ENCODE peak calls at places on chromosomes 4 and X, in ten cellular contexts. E, Y, V, S, U, K, O, T, X and L are unnamed samples.

GRCh38 chrX:8237718-8238117 is 66.7 kb upstream of the VCX2 start:
- DNase-seq in Y (no peak), E (no peak), V (no peak), O (no peak), S (no peak), T (no peak), K (no peak), U (no peak), X (no peak), L (no peak)

GRCh38 chrX:115650916-115651315 is 89.9 kb downstream of the PLS3 start:
- DNase-seq in K (peak), X (no peak), S (no peak), T (peak), O (no peak), U (no peak), V (peak), Y (no peak), E (peak), L (peak)

GRCh38 chrX:123869488-123869887 is 9.6 kb downstream of the XIAP start:
- DNase-seq in O (no peak), X (no peak), Y (no peak), U (no peak), S (no peak), V (no peak), K (peak), E (no peak), T (no peak), L (no peak)

GRCh38 chr4:152344001-152344400 is 191.9 kb downstream of the FBXW7 start:
- DNase-seq in O (no peak), V (no peak), X (no peak), S (no peak), T (no peak), K (no peak), E (no peak), U (no peak), Y (no peak), L (no peak)

GRCh38 chr4:7650606-7651400 is 216.1 kb upstream of the PSAPL1 start:
- DNase-seq in K (no peak), U (no peak), Y (no peak), O (peak), V (no peak), E (no peak), X (no peak), T (no peak), S (peak), L (peak)

GRCh38 chrX:29024813-29025342 is 437.6 kb downstream of the IL1RAPL1 start:
- DNase-seq in E (no peak), X (no peak), Y (no peak), K (no peak), O (no peak), T (no peak), V (no peak), S (no peak), U (no peak), L (no peak)

GRCh38 chrX:3371163-3371562 is 24.7 kb upstream of the MXRA5 start:
- DNase-seq in T (no peak), O (no peak), Y (no peak), X (no peak), K (no peak), V (no peak), S (no peak), U (no peak), E (no peak), L (no peak)

GRCh38 chr4:113483131-113483530 is 278.4 kb downstream of the CAMK2D start:
- DNase-seq in T (no peak), E (no peak), V (no peak), O (no peak), K (no peak), Y (no peak), U (no peak), S (no peak), X (no peak), L (no peak)

GRCh38 chr4:101451086-101451485 is 103.8 kb upstream of the PPP3CA start:
- DNase-seq in O (no peak), K (no peak), U (no peak), Y (no peak), S (no peak), E (no peak), V (no peak), T (no peak), X (no peak), L (no peak)

GRCh38 chr4:156672492-156672891 is 299.1 kb downstream of the PDGFC start:
- DNase-seq in V (no peak), K (peak), E (no peak), T (no peak), Y (no peak), X (no peak), O (no peak), S (no peak), U (no peak), L (no peak)

GRCh38 chrX:14073561-14073960 is 43.9 kb upstream of the GEMIN8 start:
- DNase-seq in T (no peak), S (no peak), V (no peak), Y (no peak), K (no peak), O (no peak), X (no peak), U (no peak), E (no peak), L (no peak)

GRCh38 chr4:57094482-57095223 is 15.5 kb downstream of the IGFBP7 start:
- DNase-seq in E (no peak), V (no peak), X (no peak), U (no peak), T (no peak), Y (no peak), O (no peak), K (peak), S (no peak), L (no peak)

GRCh38 chrX:153769158-153769864 is 5.3 kb downstream of the PLXNB3 start:
- DNase-seq in E (no peak), K (no peak), V (peak), O (no peak), Y (no peak), U (no peak), T (no peak), X (no peak), S (no peak), L (no peak)

GRCh38 chr4:134117785-134118184 is 83.8 kb downstream of the PABPC4L start:
- DNase-seq in U (no peak), E (no peak), T (no peak), Y (no peak), O (no peak), S (no peak), K (no peak), V (no peak), X (no peak), L (no peak)

GRCh38 chrX:110172215-110172614 is 145.7 kb downstream of the AMMECR1 start:
- DNase-seq in O (no peak), X (no peak), Y (no peak), S (no peak), T (no peak), V (no peak), U (no peak), K (no peak), E (no peak), L (no peak)

GRCh38 chr4:142274137-142274536 is 572.0 kb downstream of the INPP4B start:
- DNase-seq in O (no peak), V (no peak), T (no peak), U (no peak), X (no peak), Y (no peak), S (no peak), E (no peak), K (peak), L (no peak)

GRCh38 chr4:182928061-182928460 is 10.9 kb upstream of the DCTD start:
- DNase-seq in E (no peak), Y (no peak), T (no peak), S (no peak), V (no peak), O (no peak), X (no peak), K (no peak), U (no peak), L (peak)

GRCh38 chr4:2258091-2259035 is 3.5 kb downstream of the MXD4 start:
- DNase-seq in E (no peak), O (no peak), U (no peak), X (peak), Y (no peak), T (no peak), V (peak), S (peak), K (no peak), L (no peak)

GRCh38 chr4:118790544-118790943 is 45.4 kb downstream of the SEC24D start:
- DNase-seq in E (no peak), X (no peak), Y (no peak), S (no peak), T (peak), K (no peak), U (no peak), O (no peak), V (no peak), L (no peak)

GRCh38 chrX:129953881-129954280 is 28.6 kb upstream of the BCORL1 start:
- DNase-seq in U (no peak), Y (no peak), K (no peak), V (no peak), S (no peak), O (no peak), T (no peak), X (no peak), E (no peak), L (no peak)

GRCh38 chrX:115018040-115018647 is 728 bp upstream of the IL13RA2 start:
- DNase-seq in T (no peak), U (no peak), S (no peak), X (no peak), V (no peak), E (no peak), O (no peak), Y (no peak), K (no peak), L (no peak)

GRCh38 chrX:73922856-73923429 is 359.9 kb downstream of the CHIC1 start:
- DNase-seq in Y (no peak), T (no peak), E (no peak), K (peak), O (no peak), V (no peak), S (no peak), X (no peak), U (no peak), L (no peak)

GRCh38 chr4:172141025-172141424 is 327.8 kb downstream of the GALNTL6 start:
- DNase-seq in U (no peak), X (no peak), T (no peak), Y (no peak), V (no peak), O (no peak), K (no peak), E (no peak), S (no peak), L (no peak)

GRCh38 chr4:124079174-124079780 is 633.3 kb downstream of the ANKRD50 start:
- DNase-seq in E (no peak), T (no peak), U (no peak), Y (no peak), X (no peak), O (no peak), K (peak), S (no peak), V (no peak), L (no peak)

GRCh38 chrX:49840679-49841078 is 11.6 kb downstream of the PAGE4 start:
- DNase-seq in U (no peak), T (peak), S (peak), X (no peak), K (peak), Y (peak), V (peak), O (no peak), E (peak), L (peak)

GRCh38 chr4:127015616-127016015 is 617.1 kb upstream of the INTU start:
- DNase-seq in U (no peak), X (no peak), S (no peak), K (no peak), T (no peak), E (no peak), Y (no peak), V (no peak), O (no peak), L (no peak)

GRCh38 chr4:7813674-7814073 is 126.0 kb downstream of the AFAP1 start:
- DNase-seq in O (no peak), S (no peak), E (no peak), K (peak), U (no peak), Y (no peak), X (no peak), V (no peak), T (no peak), L (no peak)

GRCh38 chr4:48439988-48440387 is 43.2 kb upstream of the SLC10A4 start:
- DNase-seq in E (no peak), O (no peak), Y (no peak), U (no peak), V (no peak), S (no peak), T (no peak), K (no peak), X (no peak), L (no peak)

GRCh38 chr4:140963883-140964282 is 169.4 kb downstream of the RNF150 start:
- DNase-seq in O (no peak), X (no peak), E (no peak), K (no peak), S (no peak), V (no peak), T (no peak), U (no peak), Y (no peak), L (no peak)